ENCODE peak calls at places on chromosomes 16 and 17, in seven cellular contexts. C, Z, X, P, N, Q and V are unnamed samples.

GRCh38 chr17:45857977-45858708 is 13.5 kb downstream of the SPPL2C start:
- DNase-seq in C (no peak), Z (no peak), X (no peak), P (peak; percentile 40), N (no peak), Q (peak; percentile 40), V (peak; percentile 80)

GRCh38 chr17:27602721-27603445 is 28.1 kb upstream of the LGALS9 start:
- DNase-seq in C (peak; percentile 77), Z (peak; percentile 87), X (no peak), P (peak; percentile 93), N (no peak), Q (peak; percentile 42), V (peak; percentile 90)

GRCh38 chr17:19943599-19943998 is 34.0 kb downstream of the AKAP10 start:
- DNase-seq in C (no peak), Z (no peak), X (no peak), P (no peak), N (no peak), Q (no peak), V (no peak)

GRCh38 chr17:81693491-81694360 is 9.4 kb upstream of the MRPL12 start:
- DNase-seq in C (no peak), Z (no peak), X (no peak), P (no peak), N (no peak), Q (no peak), V (peak; percentile 69)

GRCh38 chr16:11507991-11508390 is 78.7 kb downstream of the LITAF start:
- DNase-seq in C (no peak), Z (no peak), X (no peak), P (no peak), N (no peak), Q (no peak), V (no peak)

GRCh38 chr16:24838554-24839266 is 7.1 kb upstream of the SLC5A11 start:
- DNase-seq in C (peak; percentile 80), Z (no peak), X (no peak), P (peak; percentile 92), N (no peak), Q (peak; percentile 83), V (no peak)

GRCh38 chr17:521561-522325 is 169.1 kb upstream of the RPH3AL start:
- DNase-seq in C (no peak), Z (no peak), X (no peak), P (no peak), N (no peak), Q (no peak), V (no peak)

GRCh38 chr17:52477824-52478614 is 319.5 kb upstream of the CA10 start:
- DNase-seq in C (no peak), Z (no peak), X (no peak), P (no peak), N (no peak), Q (no peak), V (peak; percentile 9)

GRCh38 chr16:2149630-2150417 is 1.4 kb downstream of the RAB26 start:
- DNase-seq in C (peak; percentile 73), Z (no peak), X (no peak), P (peak; percentile 58), N (no peak), Q (peak; percentile 42), V (peak; percentile 53)

GRCh38 chr16:87163637-87164036 is 153.6 kb downstream of the C16orf95 start:
- DNase-seq in C (no peak), Z (no peak), X (no peak), P (no peak), N (no peak), Q (no peak), V (no peak)

GRCh38 chr16:8849411-8850011 is 19.3 kb downstream of the CARHSP1 start:
- DNase-seq in C (no peak), Z (peak; percentile 16), X (no peak), P (no peak), N (no peak), Q (no peak), V (no peak)

GRCh38 chr16:30884760-30885159 is 9.1 kb downstream of the BCL7C start:
- DNase-seq in C (no peak), Z (no peak), X (no peak), P (no peak), N (no peak), Q (no peak), V (no peak)

GRCh38 chr16:4004206-4004605 is 112.0 kb downstream of the ADCY9 start:
- DNase-seq in C (no peak), Z (no peak), X (no peak), P (no peak), N (no peak), Q (no peak), V (no peak)
- H3K4me2 ChIP-seq in C (no peak overlapping the region), Z (no peak overlapping the region), X (no peak overlapping the region), P (no peak overlapping the region), N (no peak overlapping the region), Q (no peak overlapping the region), V (no peak overlapping the region)

GRCh38 chr17:57892820-57893595 is 43.2 kb upstream of the MRPS23 start:
- DNase-seq in C (peak; percentile 92), Z (no peak), X (peak; percentile 75), P (peak; percentile 11), N (no peak), Q (peak; percentile 97), V (peak; percentile 58)
- TF ChIP-seq REST in C (no peak), Z (peak; percentile 60), X (no peak), P (no peak), N (no peak), Q (no peak), V (no peak)

GRCh38 chr16:90020260-90020837 is 1.1 kb upstream of the DBNDD1 start:
- DNase-seq in C (no peak), Z (no peak), X (no peak), P (no peak), N (no peak), Q (peak; percentile 26), V (no peak)
- H3K4me2 ChIP-seq in C (peak overlapping the region; percentile 87), Z (peak overlapping the region; percentile 93), X (peak overlapping the region; percentile 94), P (peak overlapping the region; percentile 88), N (no peak overlapping the region), Q (peak overlapping the region; percentile 92), V (peak overlapping the region; percentile 83)

GRCh38 chr17:4978720-4979119 is 8.8 kb downstream of the CAMTA2 start:
- DNase-seq in C (no peak), Z (no peak), X (no peak), P (no peak), N (no peak), Q (no peak), V (no peak)
- TF ChIP-seq REST in C (no peak), Z (no peak), X (no peak), P (no peak), N (no peak), Q (no peak), V (no peak)

GRCh38 chr16:27111486-27111885 is 44.8 kb downstream of the C16orf82 start:
- DNase-seq in C (no peak), Z (no peak), X (no peak), P (no peak), N (no peak), Q (no peak), V (no peak)

GRCh38 chr16:27109666-27110523 is 43.2 kb downstream of the C16orf82 start:
- DNase-seq in C (peak; percentile 55), Z (peak; percentile 93), X (no peak), P (peak; percentile 83), N (no peak), Q (peak; percentile 62), V (peak; percentile 86)

GRCh38 chr16:27108826-27109665 is 42.3 kb downstream of the C16orf82 start:
- DNase-seq in C (no peak), Z (no peak), X (no peak), P (no peak), N (no peak), Q (no peak), V (no peak)

GRCh38 chr16:27112093-27112811 is 45.5 kb downstream of the C16orf82 start:
- DNase-seq in C (no peak), Z (no peak), X (no peak), P (no peak), N (no peak), Q (no peak), V (no peak)

DNA sequence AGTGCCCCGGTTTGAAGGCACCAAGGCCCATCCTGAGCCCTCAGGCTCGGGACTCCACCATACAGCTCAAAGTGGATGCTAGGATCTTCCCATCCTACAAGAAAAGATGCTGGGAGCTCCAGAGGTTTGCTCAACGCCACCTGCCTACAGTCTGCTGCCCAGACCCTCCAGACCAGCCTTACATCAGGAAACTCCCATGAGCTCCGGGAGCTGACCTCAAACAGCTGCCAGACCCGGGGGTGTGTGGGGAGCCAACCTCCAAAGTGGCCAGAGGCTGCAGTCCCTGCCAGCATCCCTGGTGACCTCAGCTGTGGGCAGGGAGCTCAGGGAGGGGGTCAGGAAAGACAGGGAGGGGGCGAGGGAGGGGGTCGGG is 43.8 kb downstream of the C16orf82 start:
- DNase-seq in C (no peak), Z (peak; percentile 30), X (no peak), P (no peak), N (no peak), Q (no peak), V (no peak)
- H3K4me2 ChIP-seq in C (peak overlapping the region; percentile 91), Z (peak overlapping the region; percentile 72), X (peak overlapping the region; percentile 76), P (no peak overlapping the region), N (no peak overlapping the region), Q (peak overlapping the region; percentile 70), V (peak overlapping the region; percentile 73)

GRCh38 chr16:68756250-68757051 is 19.4 kb downstream of the CDH1 start:
- DNase-seq in C (peak; percentile 37), Z (no peak), X (peak; percentile 98), P (no peak), N (peak; percentile 94), Q (no peak), V (no peak)
- TF ChIP-seq REST in C (no peak), Z (no peak), X (no peak), P (no peak), N (no peak), Q (no peak), V (no peak)

GRCh38 chr17:7982171-7982570 is 20.2 kb upstream of the GUCY2D start:
- DNase-seq in C (no peak), Z (no peak), X (no peak), P (no peak), N (no peak), Q (no peak), V (no peak)
- H3K4me2 ChIP-seq in C (no peak overlapping the region), Z (peak overlapping the region; percentile 51), X (no peak overlapping the region), P (no peak overlapping the region), N (no peak overlapping the region), Q (no peak overlapping the region), V (no peak overlapping the region)

GRCh38 chr16:56532714-56533113 is 12.9 kb upstream of the BBS2 start:
- DNase-seq in C (no peak), Z (no peak), X (peak; percentile 26), P (peak; percentile 15), N (no peak), Q (peak; percentile 25), V (peak; percentile 67)
- TF ChIP-seq REST in C (no peak), Z (no peak), X (no peak), P (no peak), N (no peak), Q (no peak), V (no peak)

GRCh38 chr16:68233835-68234187 is 2.1 kb downstream of the ESRP2 start:
- DNase-seq in C (no peak), Z (no peak), X (no peak), P (no peak), N (no peak), Q (no peak), V (no peak)
- H3K4me2 ChIP-seq in C (no peak overlapping the region), Z (no peak overlapping the region), X (peak overlapping the region; percentile 97), P (no peak overlapping the region), N (no peak overlapping the region), Q (peak overlapping the region; percentile 99), V (peak overlapping the region; percentile 99)

GRCh38 chr16:72112452-72112792 is 18.8 kb downstream of the DHX38 start:
- DNase-seq in C (no peak), Z (no peak), X (no peak), P (no peak), N (no peak), Q (no peak), V (no peak)
- TF ChIP-seq REST in C (no peak), Z (no peak), X (no peak), P (no peak), N (no peak), Q (no peak), V (no peak)